ENCODE peak calls at places on chromosomes 5 and 9, in seven cellular contexts. One of them, this sample, is unnamed.

GRCh38 chr9:23117621-23118020 is 671.0 kb downstream of the DMRTA1 start:
- DNase-seq in NCI-H2107: no peak
- DNase-seq in mesenchymal stem cell: peak; percentile 39
- DNase-seq in HCEC 1CT: no peak
- DNase-seq in activated CD4-positive, alpha-beta T cell treated with anti-CD3 and anti-CD28 coated beads, Interleukin-2, amount 50 U/mL, for 1 hour: no peak
- DNase-seq in astrocyte of the spinal cord: peak; percentile 81
- DNase-seq in HT1080: peak; percentile 75
- DNase-seq in this sample: no peak

GRCh38 chr5:88688981-88689661 is 193.9 kb downstream of the MEF2C start:
- DNase-seq in NCI-H2107: no peak
- DNase-seq in mesenchymal stem cell: no peak
- DNase-seq in HCEC 1CT: no peak
- DNase-seq in activated CD4-positive, alpha-beta T cell treated with anti-CD3 and anti-CD28 coated beads, Interleukin-2, amount 50 U/mL, for 1 hour: no peak
- DNase-seq in astrocyte of the spinal cord: no peak
- DNase-seq in HT1080: no peak
- DNase-seq in this sample: no peak

GRCh38 chr5:17305024-17305423 is 87.6 kb downstream of the BASP1 start:
- DNase-seq in NCI-H2107: no peak
- DNase-seq in mesenchymal stem cell: peak; percentile 77
- DNase-seq in HCEC 1CT: no peak
- DNase-seq in activated CD4-positive, alpha-beta T cell treated with anti-CD3 and anti-CD28 coated beads, Interleukin-2, amount 50 U/mL, for 1 hour: no peak
- DNase-seq in astrocyte of the spinal cord: no peak
- DNase-seq in HT1080: no peak
- DNase-seq in this sample: no peak

GRCh38 chr5:141031006-141031405 is 20.2 kb upstream of the PCDHB1 start:
- DNase-seq in NCI-H2107: no peak
- DNase-seq in mesenchymal stem cell: no peak
- DNase-seq in HCEC 1CT: no peak
- DNase-seq in activated CD4-positive, alpha-beta T cell treated with anti-CD3 and anti-CD28 coated beads, Interleukin-2, amount 50 U/mL, for 1 hour: no peak
- DNase-seq in astrocyte of the spinal cord: no peak
- DNase-seq in HT1080: no peak
- DNase-seq in this sample: no peak

GRCh38 chr9:131886839-131887238 is 147.0 kb upstream of the RAPGEF1 start:
- DNase-seq in NCI-H2107: no peak
- DNase-seq in mesenchymal stem cell: peak; percentile 37
- DNase-seq in HCEC 1CT: peak; percentile 30
- DNase-seq in activated CD4-positive, alpha-beta T cell treated with anti-CD3 and anti-CD28 coated beads, Interleukin-2, amount 50 U/mL, for 1 hour: no peak
- DNase-seq in astrocyte of the spinal cord: peak; percentile 22
- DNase-seq in HT1080: no peak
- DNase-seq in this sample: peak; percentile 20

GRCh38 chr5:31416547-31416946 is 115.3 kb downstream of the DROSHA start:
- DNase-seq in NCI-H2107: no peak
- DNase-seq in mesenchymal stem cell: no peak
- DNase-seq in HCEC 1CT: no peak
- DNase-seq in activated CD4-positive, alpha-beta T cell treated with anti-CD3 and anti-CD28 coated beads, Interleukin-2, amount 50 U/mL, for 1 hour: no peak
- DNase-seq in astrocyte of the spinal cord: no peak
- DNase-seq in HT1080: no peak
- DNase-seq in this sample: no peak

GRCh38 chr5:53423724-53424123 is 56.7 kb upstream of the FST start:
- DNase-seq in NCI-H2107: no peak
- DNase-seq in mesenchymal stem cell: no peak
- DNase-seq in HCEC 1CT: peak; percentile 52
- DNase-seq in activated CD4-positive, alpha-beta T cell treated with anti-CD3 and anti-CD28 coated beads, Interleukin-2, amount 50 U/mL, for 1 hour: no peak
- DNase-seq in astrocyte of the spinal cord: peak; percentile 47
- DNase-seq in HT1080: peak; percentile 42
- DNase-seq in this sample: peak; percentile 59

GRCh38 chr9:135714242-135715055 is 12.5 kb downstream of the KCNT1 start:
- DNase-seq in NCI-H2107: no peak
- DNase-seq in mesenchymal stem cell: no peak
- DNase-seq in HCEC 1CT: no peak
- DNase-seq in activated CD4-positive, alpha-beta T cell treated with anti-CD3 and anti-CD28 coated beads, Interleukin-2, amount 50 U/mL, for 1 hour: no peak
- DNase-seq in astrocyte of the spinal cord: no peak
- DNase-seq in HT1080: no peak
- DNase-seq in this sample: no peak

GRCh38 chr9:129895376-129896268 is 60.4 kb downstream of the USP20 start:
- DNase-seq in NCI-H2107: no peak
- DNase-seq in mesenchymal stem cell: no peak
- DNase-seq in HCEC 1CT: no peak
- DNase-seq in activated CD4-positive, alpha-beta T cell treated with anti-CD3 and anti-CD28 coated beads, Interleukin-2, amount 50 U/mL, for 1 hour: peak; percentile 42
- DNase-seq in astrocyte of the spinal cord: no peak
- DNase-seq in HT1080: no peak
- DNase-seq in this sample: no peak

GRCh38 chr9:37624073-37624472 is 26.7 kb upstream of the FRMPD1 start:
- DNase-seq in NCI-H2107: no peak
- DNase-seq in mesenchymal stem cell: no peak
- DNase-seq in HCEC 1CT: no peak
- DNase-seq in activated CD4-positive, alpha-beta T cell treated with anti-CD3 and anti-CD28 coated beads, Interleukin-2, amount 50 U/mL, for 1 hour: no peak
- DNase-seq in astrocyte of the spinal cord: no peak
- DNase-seq in HT1080: no peak
- DNase-seq in this sample: no peak

GRCh38 chr9:128247191-128247803 is 28.5 kb downstream of the GOLGA2 start:
- DNase-seq in NCI-H2107: no peak
- DNase-seq in mesenchymal stem cell: no peak
- DNase-seq in HCEC 1CT: no peak
- DNase-seq in activated CD4-positive, alpha-beta T cell treated with anti-CD3 and anti-CD28 coated beads, Interleukin-2, amount 50 U/mL, for 1 hour: no peak
- DNase-seq in astrocyte of the spinal cord: no peak
- DNase-seq in HT1080: no peak
- DNase-seq in this sample: no peak

GRCh38 chr5:98320317-98320716 is 453.1 kb upstream of the RGMB start:
- DNase-seq in NCI-H2107: no peak
- DNase-seq in mesenchymal stem cell: no peak
- DNase-seq in HCEC 1CT: no peak
- DNase-seq in activated CD4-positive, alpha-beta T cell treated with anti-CD3 and anti-CD28 coated beads, Interleukin-2, amount 50 U/mL, for 1 hour: no peak
- DNase-seq in astrocyte of the spinal cord: no peak
- DNase-seq in HT1080: no peak
- DNase-seq in this sample: no peak

GRCh38 chr5:150211156-150212030 is 21.5 kb downstream of the SLC6A7 start:
- DNase-seq in NCI-H2107: no peak
- DNase-seq in mesenchymal stem cell: no peak
- DNase-seq in HCEC 1CT: no peak
- DNase-seq in activated CD4-positive, alpha-beta T cell treated with anti-CD3 and anti-CD28 coated beads, Interleukin-2, amount 50 U/mL, for 1 hour: no peak
- DNase-seq in astrocyte of the spinal cord: no peak
- DNase-seq in HT1080: no peak
- DNase-seq in this sample: no peak

GRCh38 chr5:172713113-172713808 is 57.7 kb downstream of the DUSP1 start:
- DNase-seq in NCI-H2107: no peak
- DNase-seq in mesenchymal stem cell: peak; percentile 47
- DNase-seq in HCEC 1CT: no peak
- DNase-seq in activated CD4-positive, alpha-beta T cell treated with anti-CD3 and anti-CD28 coated beads, Interleukin-2, amount 50 U/mL, for 1 hour: peak; percentile 73
- DNase-seq in astrocyte of the spinal cord: peak; percentile 29
- DNase-seq in HT1080: no peak
- DNase-seq in this sample: no peak

GRCh38 chr9:1049641-1050040 is 516 bp upstream of the DMRT2 start:
- DNase-seq in NCI-H2107: no peak
- DNase-seq in mesenchymal stem cell: no peak
- DNase-seq in HCEC 1CT: no peak
- DNase-seq in activated CD4-positive, alpha-beta T cell treated with anti-CD3 and anti-CD28 coated beads, Interleukin-2, amount 50 U/mL, for 1 hour: no peak
- DNase-seq in astrocyte of the spinal cord: no peak
- DNase-seq in HT1080: no peak
- DNase-seq in this sample: no peak

GRCh38 chr5:57422993-57423392 is 59.6 kb downstream of the ACTBL2 start:
- DNase-seq in NCI-H2107: no peak
- DNase-seq in mesenchymal stem cell: no peak
- DNase-seq in HCEC 1CT: no peak
- DNase-seq in activated CD4-positive, alpha-beta T cell treated with anti-CD3 and anti-CD28 coated beads, Interleukin-2, amount 50 U/mL, for 1 hour: no peak
- DNase-seq in astrocyte of the spinal cord: no peak
- DNase-seq in HT1080: no peak
- DNase-seq in this sample: no peak

GRCh38 chr5:110224050-110224449 is 502.4 kb downstream of the TMEM232 start:
- DNase-seq in NCI-H2107: no peak
- DNase-seq in mesenchymal stem cell: no peak
- DNase-seq in HCEC 1CT: no peak
- DNase-seq in activated CD4-positive, alpha-beta T cell treated with anti-CD3 and anti-CD28 coated beads, Interleukin-2, amount 50 U/mL, for 1 hour: no peak
- DNase-seq in astrocyte of the spinal cord: no peak
- DNase-seq in HT1080: no peak
- DNase-seq in this sample: no peak

GRCh38 chr5:35308391-35308790 is 78.1 kb upstream of the PRLR start:
- DNase-seq in NCI-H2107: no peak
- DNase-seq in mesenchymal stem cell: no peak
- DNase-seq in HCEC 1CT: no peak
- DNase-seq in activated CD4-positive, alpha-beta T cell treated with anti-CD3 and anti-CD28 coated beads, Interleukin-2, amount 50 U/mL, for 1 hour: no peak
- DNase-seq in astrocyte of the spinal cord: no peak
- DNase-seq in HT1080: peak; percentile 6
- DNase-seq in this sample: no peak

GRCh38 chr9:20551835-20552234 is 70.5 kb downstream of the MLLT3 start:
- DNase-seq in NCI-H2107: no peak
- DNase-seq in mesenchymal stem cell: no peak
- DNase-seq in HCEC 1CT: no peak
- DNase-seq in activated CD4-positive, alpha-beta T cell treated with anti-CD3 and anti-CD28 coated beads, Interleukin-2, amount 50 U/mL, for 1 hour: no peak
- DNase-seq in astrocyte of the spinal cord: no peak
- DNase-seq in HT1080: no peak
- DNase-seq in this sample: no peak

GRCh38 chr5:34854459-34855174 is 15.7 kb downstream of the TTC23L start:
- DNase-seq in NCI-H2107: peak; percentile 48
- DNase-seq in mesenchymal stem cell: no peak
- DNase-seq in HCEC 1CT: no peak
- DNase-seq in activated CD4-positive, alpha-beta T cell treated with anti-CD3 and anti-CD28 coated beads, Interleukin-2, amount 50 U/mL, for 1 hour: no peak
- DNase-seq in astrocyte of the spinal cord: peak; percentile 69
- DNase-seq in HT1080: no peak
- DNase-seq in this sample: no peak

GRCh38 chr5:31854625-31855526 is 215.9 kb downstream of the PDZD2 start:
- DNase-seq in NCI-H2107: no peak
- DNase-seq in mesenchymal stem cell: peak; percentile 40
- DNase-seq in HCEC 1CT: no peak
- DNase-seq in activated CD4-positive, alpha-beta T cell treated with anti-CD3 and anti-CD28 coated beads, Interleukin-2, amount 50 U/mL, for 1 hour: peak; percentile 8
- DNase-seq in astrocyte of the spinal cord: peak; percentile 62
- DNase-seq in HT1080: peak; percentile 60
- DNase-seq in this sample: no peak

GRCh38 chr9:109463924-109464625 is 34.0 kb downstream of the PTPN3 start:
- DNase-seq in NCI-H2107: no peak
- DNase-seq in mesenchymal stem cell: no peak
- DNase-seq in HCEC 1CT: no peak
- DNase-seq in activated CD4-positive, alpha-beta T cell treated with anti-CD3 and anti-CD28 coated beads, Interleukin-2, amount 50 U/mL, for 1 hour: no peak
- DNase-seq in astrocyte of the spinal cord: no peak
- DNase-seq in HT1080: no peak
- DNase-seq in this sample: no peak

GRCh38 chr5:98934581-98934980 is 5.8 kb upstream of the CHD1 start:
- DNase-seq in NCI-H2107: no peak
- DNase-seq in mesenchymal stem cell: peak; percentile 40
- DNase-seq in HCEC 1CT: peak; percentile 20
- DNase-seq in activated CD4-positive, alpha-beta T cell treated with anti-CD3 and anti-CD28 coated beads, Interleukin-2, amount 50 U/mL, for 1 hour: no peak
- DNase-seq in astrocyte of the spinal cord: peak; percentile 20
- DNase-seq in HT1080: no peak
- DNase-seq in this sample: no peak

GRCh38 chr9:34254141-34254913 is 74.7 kb downstream of the KIF24 start:
- DNase-seq in NCI-H2107: no peak
- DNase-seq in mesenchymal stem cell: peak; percentile 61
- DNase-seq in HCEC 1CT: peak; percentile 90
- DNase-seq in activated CD4-positive, alpha-beta T cell treated with anti-CD3 and anti-CD28 coated beads, Interleukin-2, amount 50 U/mL, for 1 hour: no peak
- DNase-seq in astrocyte of the spinal cord: peak; percentile 73
- DNase-seq in HT1080: peak; percentile 93
- DNase-seq in this sample: peak; percentile 95

GRCh38 chr9:128123451-128124080 is 4.0 kb downstream of the PTGES2 start:
- DNase-seq in NCI-H2107: no peak
- DNase-seq in mesenchymal stem cell: no peak
- DNase-seq in HCEC 1CT: no peak
- DNase-seq in activated CD4-positive, alpha-beta T cell treated with anti-CD3 and anti-CD28 coated beads, Interleukin-2, amount 50 U/mL, for 1 hour: no peak
- DNase-seq in astrocyte of the spinal cord: no peak
- DNase-seq in HT1080: no peak
- DNase-seq in this sample: no peak

GRCh38 chr5:142507528-142507927 is 178.4 kb downstream of the FGF1 start:
- DNase-seq in NCI-H2107: no peak
- DNase-seq in mesenchymal stem cell: no peak
- DNase-seq in HCEC 1CT: no peak
- DNase-seq in activated CD4-positive, alpha-beta T cell treated with anti-CD3 and anti-CD28 coated beads, Interleukin-2, amount 50 U/mL, for 1 hour: no peak
- DNase-seq in astrocyte of the spinal cord: no peak
- DNase-seq in HT1080: no peak
- DNase-seq in this sample: no peak

GRCh38 chr9:121498150-121498486 is 1.5 kb downstream of the GGTA1 start:
- DNase-seq in NCI-H2107: peak; percentile 52
- DNase-seq in mesenchymal stem cell: peak; percentile 75
- DNase-seq in HCEC 1CT: peak; percentile 67
- DNase-seq in activated CD4-positive, alpha-beta T cell treated with anti-CD3 and anti-CD28 coated beads, Interleukin-2, amount 50 U/mL, for 1 hour: no peak
- DNase-seq in astrocyte of the spinal cord: peak; percentile 73
- DNase-seq in HT1080: peak; percentile 62
- DNase-seq in this sample: peak; percentile 81

GRCh38 chr5:164303646-164304225 is 798.3 kb downstream of the MAT2B start:
- DNase-seq in NCI-H2107: no peak
- DNase-seq in mesenchymal stem cell: peak; percentile 19
- DNase-seq in HCEC 1CT: no peak
- DNase-seq in activated CD4-positive, alpha-beta T cell treated with anti-CD3 and anti-CD28 coated beads, Interleukin-2, amount 50 U/mL, for 1 hour: no peak
- DNase-seq in astrocyte of the spinal cord: no peak
- DNase-seq in HT1080: no peak
- DNase-seq in this sample: no peak

GRCh38 chr9:112520646-112521045 is 34.0 kb downstream of the KIAA1958 start:
- DNase-seq in NCI-H2107: no peak
- DNase-seq in mesenchymal stem cell: no peak
- DNase-seq in HCEC 1CT: no peak
- DNase-seq in activated CD4-positive, alpha-beta T cell treated with anti-CD3 and anti-CD28 coated beads, Interleukin-2, amount 50 U/mL, for 1 hour: no peak
- DNase-seq in astrocyte of the spinal cord: no peak
- DNase-seq in HT1080: no peak
- DNase-seq in this sample: no peak

GRCh38 chr9:36450110-36450732 is 50.2 kb upstream of the RNF38 start:
- DNase-seq in NCI-H2107: no peak
- DNase-seq in mesenchymal stem cell: peak; percentile 64
- DNase-seq in HCEC 1CT: peak; percentile 46
- DNase-seq in activated CD4-positive, alpha-beta T cell treated with anti-CD3 and anti-CD28 coated beads, Interleukin-2, amount 50 U/mL, for 1 hour: peak; percentile 13
- DNase-seq in astrocyte of the spinal cord: peak; percentile 61
- DNase-seq in HT1080: peak; percentile 31
- DNase-seq in this sample: peak; percentile 75

GRCh38 chr9:137313326-137313920 is 11.4 kb upstream of the NRARP start:
- DNase-seq in NCI-H2107: no peak
- DNase-seq in mesenchymal stem cell: no peak
- DNase-seq in HCEC 1CT: no peak
- DNase-seq in activated CD4-positive, alpha-beta T cell treated with anti-CD3 and anti-CD28 coated beads, Interleukin-2, amount 50 U/mL, for 1 hour: no peak
- DNase-seq in astrocyte of the spinal cord: no peak
- DNase-seq in HT1080: no peak
- DNase-seq in this sample: no peak

GRCh38 chr9:135506327-135507103 is 6.0 kb downstream of the MRPS2 start:
- DNase-seq in NCI-H2107: no peak
- DNase-seq in mesenchymal stem cell: peak; percentile 7
- DNase-seq in HCEC 1CT: peak; percentile 12
- DNase-seq in activated CD4-positive, alpha-beta T cell treated with anti-CD3 and anti-CD28 coated beads, Interleukin-2, amount 50 U/mL, for 1 hour: no peak
- DNase-seq in astrocyte of the spinal cord: no peak
- DNase-seq in HT1080: no peak
- DNase-seq in this sample: no peak

GRCh38 chr9:93254061-93254481 is 70.1 kb downstream of the WNK2 start:
- DNase-seq in NCI-H2107: no peak
- DNase-seq in mesenchymal stem cell: no peak
- DNase-seq in HCEC 1CT: no peak
- DNase-seq in activated CD4-positive, alpha-beta T cell treated with anti-CD3 and anti-CD28 coated beads, Interleukin-2, amount 50 U/mL, for 1 hour: no peak
- DNase-seq in astrocyte of the spinal cord: no peak
- DNase-seq in HT1080: no peak
- DNase-seq in this sample: no peak

This sample was measured in foreskin fibroblast.